ENCODE peak calls at places on chromosome 16, in six cellular contexts. A, Z, S, T, I and N are unnamed samples.

GRCh38 chr16:51707666-51708065 is 556.6 kb upstream of the SALL1 start:
- DNase-seq in A (no peak), Z (no peak), S (no peak), T (no peak), I (no peak), N (no peak)

GRCh38 chr16:87723224-87723619 is 42.6 kb downstream of the KLHDC4 start:
- DNase-seq in A (peak; percentile 88), Z (peak; percentile 95), S (peak; percentile 34), T (no peak), I (peak; percentile 50), N (peak; percentile 57)

GRCh38 chr16:23877107-23878070 is 41.6 kb downstream of the PRKCB start:
- DNase-seq in A (no peak), Z (no peak), S (no peak), T (no peak), I (no peak), N (no peak)

GRCh38 chr16:78094166-78094565 is 5.3 kb upstream of the WWOX start:
- DNase-seq in A (no peak), Z (no peak), S (no peak), T (no peak), I (no peak), N (no peak)

GRCh38 chr16:58684354-58685083 is at the start of gene SLC38A7:
- DNase-seq in A (peak; percentile 94), Z (peak; percentile 94), S (peak; percentile 90), T (peak; percentile 13), I (peak; percentile 90), N (peak; percentile 89)

GRCh38 chr16:2966043-2966802 is 2.1 kb downstream of the KREMEN2 start:
- DNase-seq in A (peak; percentile 76), Z (no peak), S (peak; percentile 8), T (no peak), I (no peak), N (no peak)

GRCh38 chr16:56800355-56800754 is 64.7 kb upstream of the SLC12A3 start:
- DNase-seq in A (no peak), Z (no peak), S (no peak), T (no peak), I (no peak), N (no peak)

GRCh38 chr16:72677662-72678447 is 370.1 kb downstream of the ZFHX3 start:
- DNase-seq in A (no peak), Z (no peak), S (peak; percentile 48), T (no peak), I (no peak), N (no peak)

GRCh38 chr16:30541502-30542329 is 7.1 kb upstream of the ZNF747 start:
- DNase-seq in A (no peak), Z (no peak), S (peak; percentile 69), T (no peak), I (no peak), N (no peak)

GRCh38 chr16:49930841-49931240 is 74.9 kb upstream of the ZNF423 start:
- DNase-seq in A (no peak), Z (no peak), S (no peak), T (no peak), I (no peak), N (no peak)

GRCh38 chr16:88945473-88945872 is 31.5 kb downstream of the CBFA2T3 start:
- DNase-seq in A (no peak), Z (no peak), S (no peak), T (no peak), I (no peak), N (no peak)

GRCh38 chr16:424033-424622 is 1.3 kb upstream of the RAB11FIP3 start:
- DNase-seq in A (no peak), Z (peak; percentile 81), S (peak; percentile 60), T (no peak), I (no peak), N (peak; percentile 46)

GRCh38 chr16:71360378-71360777 is 1.9 kb downstream of the CALB2 start:
- DNase-seq in A (no peak), Z (no peak), S (no peak), T (no peak), I (no peak), N (no peak)

GRCh38 chr16:12618515-12618914 is 185.2 kb downstream of the CPPED1 start:
- DNase-seq in A (peak; percentile 83), Z (no peak), S (no peak), T (no peak), I (no peak), N (no peak)

GRCh38 chr16:74083582-74083981 is 213.0 kb upstream of the PSMD7 start:
- DNase-seq in A (no peak), Z (no peak), S (no peak), T (no peak), I (no peak), N (no peak)

GRCh38 chr16:4372578-4373355 is 1.1 kb downstream of the VASN start:
- DNase-seq in A (no peak), Z (peak; percentile 32), S (no peak), T (no peak), I (peak; percentile 47), N (peak; percentile 30)

GRCh38 chr16:50234771-50235556 is 31.4 kb upstream of the ADCY7 start:
- DNase-seq in A (no peak), Z (no peak), S (no peak), T (no peak), I (no peak), N (no peak)

GRCh38 chr16:57884655-57885133 is 82.4 kb upstream of the KIFC3 start:
- DNase-seq in A (no peak), Z (no peak), S (no peak), T (no peak), I (no peak), N (no peak)

GRCh38 chr16:73846292-73846849 is 450.2 kb upstream of the PSMD7 start:
- DNase-seq in A (no peak), Z (peak; percentile 53), S (no peak), T (no peak), I (no peak), N (no peak)

GRCh38 chr16:17246974-17247718 is 223.6 kb downstream of the XYLT1 start:
- DNase-seq in A (no peak), Z (no peak), S (no peak), T (no peak), I (no peak), N (no peak)

GRCh38 chr16:30060354-30061194 is 5.0 kb upstream of the ALDOA start:
- DNase-seq in A (no peak), Z (no peak), S (no peak), T (no peak), I (peak; percentile 56), N (no peak)

GRCh38 chr16:67944690-67945391 is 921 bp upstream of the LCAT start:
- DNase-seq in A (no peak), Z (no peak), S (no peak), T (no peak), I (no peak), N (no peak)

GRCh38 chr16:57301126-57301817 is 16.8 kb upstream of the PLLP start:
- DNase-seq in A (peak; percentile 84), Z (no peak), S (no peak), T (no peak), I (peak; percentile 27), N (no peak)

GRCh38 chr16:63617047-63617989 is 1504.5 kb downstream of the CDH11 start:
- DNase-seq in A (peak; percentile 72), Z (no peak), S (no peak), T (no peak), I (peak; percentile 50), N (peak; percentile 23)

GRCh38 chr16:59905628-59906027 is 1171.5 kb upstream of the GOT2 start:
- DNase-seq in A (no peak), Z (no peak), S (no peak), T (no peak), I (no peak), N (no peak)

GRCh38 chr16:35516551-35516950 is 2057.1 kb downstream of the TP53TG3F start:
- DNase-seq in A (no peak), Z (no peak), S (no peak), T (no peak), I (no peak), N (no peak)

GRCh38 chr16:55081622-55082593 is 151.2 kb downstream of the IRX5 start:
- DNase-seq in A (no peak), Z (no peak), S (no peak), T (no peak), I (no peak), N (no peak)
- H3K4me3 ChIP-seq in A (no peak overlapping the region), Z (no peak overlapping the region), S (no peak overlapping the region), T (no peak overlapping the region), I (no peak overlapping the region), N (peak overlapping the region; percentile 25)

GRCh38 chr16:70254095-70254964 is 2.6 kb upstream of the EXOSC6 start:
- DNase-seq in A (no peak), Z (no peak), S (no peak), T (no peak), I (no peak), N (no peak)

GRCh38 chr16:70254965-70255286 is 3.2 kb upstream of the EXOSC6 start:
- DNase-seq in A (no peak), Z (no peak), S (no peak), T (no peak), I (no peak), N (no peak)

GRCh38 chr16:70252355-70252988 is 732 bp upstream of the EXOSC6 start:
- DNase-seq in A (no peak), Z (no peak), S (no peak), T (no peak), I (no peak), N (no peak)

GRCh38 chr16:70251651-70252354 is at the start of gene EXOSC6:
- DNase-seq in A (peak; percentile 97), Z (peak; percentile 88), S (peak; percentile 92), T (peak; percentile 58), I (peak; percentile 92), N (peak; percentile 90)

DNA sequence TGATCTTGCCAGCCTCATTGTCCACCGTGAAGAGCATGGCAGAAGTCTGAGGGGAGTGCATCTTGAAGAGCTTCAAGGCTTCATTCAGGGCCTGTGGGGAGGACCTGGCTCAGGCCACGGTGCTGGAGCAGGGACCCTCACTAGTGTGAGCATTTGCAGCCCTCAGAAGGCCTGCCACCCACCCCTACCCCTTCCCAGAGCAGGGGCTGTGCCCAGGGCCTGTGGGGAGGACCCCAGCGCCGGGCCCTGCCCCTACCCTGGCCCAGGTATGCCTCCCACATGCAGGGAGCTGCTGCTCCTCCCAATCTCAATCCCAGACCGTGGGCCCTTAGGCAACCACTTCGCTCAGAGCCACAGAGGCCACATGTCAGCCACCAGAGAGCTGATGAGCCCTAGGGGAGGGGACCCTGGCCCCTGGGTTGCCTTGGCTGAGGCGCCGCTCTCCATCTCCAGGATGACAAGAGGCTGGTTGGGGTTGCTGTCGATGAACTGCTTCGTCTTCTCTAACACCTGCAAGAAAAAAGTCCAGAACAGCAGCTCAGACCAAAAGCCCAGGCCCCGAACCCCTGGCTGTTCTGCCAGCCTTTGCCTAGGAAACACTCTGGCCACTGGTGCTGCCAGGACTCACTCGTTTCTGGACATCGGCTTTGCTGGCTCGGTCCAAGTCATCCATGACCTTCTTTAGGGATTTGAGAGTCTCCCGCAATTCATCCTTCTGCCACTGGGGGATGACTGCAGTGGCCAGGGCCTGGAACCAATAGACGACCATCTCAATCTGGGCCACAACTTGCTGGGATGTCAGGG is 1.8 kb upstream of the EXOSC6 start:
- DNase-seq in A (no peak), Z (no peak), S (peak; percentile 26), T (no peak), I (no peak), N (no peak)
- TF ChIP-seq CTCF in A (peak; percentile 17), Z (no peak), S (peak; percentile 48), T (peak; percentile 46), I (peak; percentile 35), N (peak; percentile 56)

GRCh38 chr16:75379911-75380847 is 53.1 kb downstream of the CFDP1 start:
- DNase-seq in A (no peak), Z (no peak), S (peak; percentile 44), T (no peak), I (no peak), N (no peak)
- H3K4me3 ChIP-seq in A (no peak overlapping the region), Z (no peak overlapping the region), S (no peak overlapping the region), T (no peak overlapping the region), I (no peak overlapping the region), N (no peak overlapping the region)

GRCh38 chr16:22214402-22214801 is 8.3 kb downstream of the EEF2K start:
- DNase-seq in A (no peak), Z (no peak), S (no peak), T (no peak), I (no peak), N (no peak)
- TF ChIP-seq CTCF in A (no peak), Z (no peak), S (no peak), T (no peak), I (no peak), N (no peak)